ENCODE peak calls at places on chromosomes 1 and 21, in four cellular contexts. D is WTC11, F is H1, N is K562. B is an unnamed sample.

GRCh38 chr21:31893841-31894240 is 21.0 kb downstream of the HUNK start:
- DNase-seq in D (no peak), F (no peak), N (no peak), B (no peak)

GRCh38 chr1:192639607-192640368 is 3.8 kb downstream of the RGS13 start:
- DNase-seq in D (no peak), F (no peak), N (no peak), B (no peak)

GRCh38 chr1:159959451-159959850 is 5.4 kb upstream of the SLAMF9 start:
- DNase-seq in D (no peak), F (no peak), N (no peak), B (no peak)

GRCh38 chr1:159923203-159924024 is 1.9 kb downstream of the TAGLN2 start:
- DNase-seq in D (peak), F (peak), N (peak), B (no peak)

GRCh38 chr1:197911172-197911856 is 5.9 kb upstream of the LHX9 start:
- DNase-seq in D (peak), F (no peak), N (no peak), B (peak)

GRCh38 chr1:69765941-69766340 is 198.2 kb downstream of the LRRC7 start:
- DNase-seq in D (no peak), F (no peak), N (no peak), B (no peak)

GRCh38 chr21:15445327-15445726 is 284.5 kb upstream of the USP25 start:
- DNase-seq in D (peak), F (peak), N (no peak), B (no peak)

GRCh38 chr1:109980324-109981127 is 4.0 kb upstream of the AHCYL1 start:
- DNase-seq in D (peak), F (no peak), N (no peak), B (peak)

GRCh38 chr1:56758135-56758534 is 61.1 kb downstream of the FYB2 start:
- DNase-seq in D (peak), F (peak), N (no peak), B (peak)

GRCh38 chr21:38806153-38806941 is 618 bp downstream of the ETS2 start:
- DNase-seq in D (peak), F (no peak), N (peak), B (peak)

DNA sequence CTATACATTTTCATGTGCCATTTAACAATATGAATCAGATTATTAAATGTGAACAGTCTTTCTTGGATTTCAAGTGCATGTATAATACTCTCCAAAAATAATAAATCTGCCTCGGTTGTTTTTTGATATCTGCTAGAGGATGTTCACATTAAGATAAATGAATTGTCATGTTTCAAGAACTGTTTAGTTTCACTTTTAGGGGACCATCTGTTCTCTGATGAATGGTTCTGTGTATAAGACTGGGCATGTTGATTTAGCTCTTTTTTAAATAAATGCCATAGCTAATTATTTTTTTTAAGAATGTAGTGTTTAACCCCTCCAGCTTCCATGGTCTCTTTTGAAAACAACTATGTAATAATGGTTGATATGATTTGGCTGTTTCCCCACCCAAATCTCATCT is 1245.1 kb upstream of the ADGRL4 start:
- DNase-seq in D (no peak), F (no peak), N (no peak), B (no peak)
- TF ChIP-seq TEAD4 in D (no peak), F (no peak), N (no peak), B (no peak)

GRCh38 chr1:9374748-9375345 is 82.2 kb downstream of the SPSB1 start:
- DNase-seq in D (no peak), F (no peak), N (no peak), B (no peak)
- TF ChIP-seq TEAD4 in D (no peak), F (no peak), N (no peak), B (no peak)

GRCh38 chr1:27555700-27556424 is 48.1 kb downstream of the AHDC1 start:
- DNase-seq in D (no peak), F (no peak), N (peak), B (no peak)

GRCh38 chr1:27557596-27558340 is 46.2 kb downstream of the AHDC1 start:
- DNase-seq in D (peak), F (no peak), N (no peak), B (no peak)

GRCh38 chr1:27554777-27555699 is 48.9 kb downstream of the AHDC1 start:
- DNase-seq in D (no peak), F (no peak), N (no peak), B (no peak)

GRCh38 chr1:27556435-27556780 is 47.5 kb downstream of the AHDC1 start:
- DNase-seq in D (no peak), F (no peak), N (no peak), B (no peak)

GRCh38 chr1:27556781-27557595 is 47.0 kb downstream of the AHDC1 start:
- DNase-seq in D (peak), F (peak), N (peak), B (peak)
- TF ChIP-seq TEAD4 in D (no peak), F (no peak), N (no peak), B (no peak)

DNA sequence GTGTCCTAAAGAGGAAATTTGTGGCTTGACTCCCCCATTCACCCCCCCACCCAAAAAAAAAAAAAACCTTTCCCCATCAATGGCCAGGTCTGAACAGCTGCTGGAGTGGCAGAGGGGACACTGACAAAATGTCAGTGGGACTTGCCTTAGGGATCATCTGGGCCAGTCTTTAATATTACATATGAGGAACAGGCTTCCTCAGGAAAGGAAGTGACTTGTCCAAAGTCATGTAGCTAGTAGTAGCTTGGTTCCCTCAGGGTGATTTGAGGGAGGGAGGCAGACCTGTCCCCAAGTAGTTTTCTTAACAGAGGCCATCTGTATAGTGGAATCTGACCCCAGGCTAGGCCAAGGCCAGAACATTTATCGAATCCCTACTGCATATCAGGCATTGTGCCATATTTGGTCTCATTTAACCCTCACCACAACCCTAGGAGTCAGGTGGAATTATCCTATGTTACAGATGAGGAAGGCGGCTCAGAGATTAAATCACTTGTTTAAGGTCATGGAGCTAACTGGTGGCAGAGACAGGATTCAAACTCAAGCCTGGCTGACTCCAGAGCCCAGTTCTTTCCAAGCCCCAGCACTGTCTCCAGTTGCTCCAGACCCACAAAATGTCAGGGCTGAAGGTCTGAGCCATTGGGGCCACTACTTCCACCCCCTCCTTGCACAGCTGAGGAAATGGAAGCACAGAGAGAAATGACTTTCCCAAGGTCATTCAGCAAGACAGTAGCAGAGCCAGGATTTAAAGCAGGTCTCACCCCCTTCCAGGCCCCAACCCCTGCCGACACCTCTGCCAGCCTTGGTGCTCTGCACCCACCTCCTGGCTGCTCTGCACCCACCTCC is 10.4 kb downstream of the ZBTB7B start:
- DNase-seq in D (no peak), F (no peak), N (no peak), B (no peak)
- TF ChIP-seq TEAD4 in D (no peak), F (no peak), N (no peak), B (no peak)

DNA sequence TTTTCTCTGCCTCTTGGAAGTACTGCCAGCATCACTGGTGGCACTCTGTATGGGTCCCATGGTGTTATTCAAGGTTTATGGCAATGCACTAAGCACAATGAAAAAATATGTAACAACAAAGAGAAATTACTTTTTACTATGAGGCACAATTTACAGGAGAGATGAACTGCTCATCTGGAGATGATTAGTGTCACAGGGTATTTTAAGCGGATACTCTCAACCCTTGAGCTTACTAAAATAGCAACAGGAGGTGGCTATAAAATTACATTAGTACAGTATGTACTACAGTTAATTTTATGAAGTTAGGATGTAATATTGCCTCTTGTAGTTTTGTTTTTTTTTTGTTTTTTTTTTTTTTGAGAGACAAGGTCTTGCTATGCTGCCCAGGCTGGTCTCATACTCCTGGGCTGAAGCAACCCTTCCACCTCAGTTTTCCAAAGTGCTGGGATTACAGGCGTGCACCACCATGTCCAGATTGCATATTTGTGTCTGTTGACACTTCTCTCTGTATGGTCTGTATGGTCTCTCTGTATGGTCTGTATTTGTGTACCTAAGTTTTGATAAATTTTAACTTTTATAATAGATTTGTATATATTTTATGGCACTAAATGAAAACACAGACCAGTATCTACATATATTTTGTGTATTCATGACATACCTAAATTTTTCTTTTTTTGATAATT is 175.6 kb upstream of the HP1BP3 start:
- DNase-seq in D (no peak), F (no peak), N (no peak), B (no peak)
- TF ChIP-seq TEAD4 in D (no peak), F (no peak), N (no peak), B (no peak)

DNA sequence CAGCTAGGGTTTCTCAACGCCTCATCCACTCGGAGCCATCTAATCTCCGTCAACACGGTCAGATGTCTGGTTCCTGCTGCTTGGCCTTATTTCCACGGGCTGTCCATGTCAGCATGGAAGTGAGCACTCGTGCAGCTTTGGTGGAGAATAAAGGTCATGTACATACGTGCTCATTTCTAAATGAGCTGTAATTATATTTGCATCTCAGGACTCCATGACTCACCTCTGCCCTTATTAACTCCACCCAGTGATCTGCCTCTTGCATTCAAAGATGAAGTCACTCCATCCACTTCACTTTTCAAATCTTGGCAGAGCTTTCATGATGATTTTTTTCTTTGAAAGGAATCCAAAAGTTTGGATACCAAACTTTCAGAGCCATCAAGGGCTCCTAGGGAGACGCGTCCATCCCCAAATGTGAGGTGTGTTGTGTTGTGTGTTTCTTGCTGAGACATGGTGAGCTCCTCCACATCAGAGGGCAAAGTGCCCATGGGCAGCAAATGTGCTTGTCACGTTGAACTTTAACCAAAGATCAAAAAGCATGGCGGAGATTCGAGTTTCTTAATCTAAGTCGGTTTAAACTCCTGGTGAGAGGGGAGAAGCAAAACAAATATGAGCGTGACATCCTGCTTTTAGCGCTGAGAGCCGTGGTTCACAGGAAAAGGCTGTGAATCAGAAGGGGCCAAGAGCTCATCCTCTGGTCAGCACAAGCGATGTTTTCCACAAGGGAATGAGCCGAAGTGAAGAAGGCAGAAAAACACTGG is 68.6 kb upstream of the ERRFI1 start:
- DNase-seq in D (no peak), F (no peak), N (no peak), B (no peak)
- TF ChIP-seq TEAD4 in D (no peak), F (no peak), N (no peak), B (no peak)

GRCh38 chr1:50422946-50423669 is at the start of gene DMRTA2:
- DNase-seq in D (peak), F (no peak), N (no peak), B (peak)
- TF ChIP-seq TEAD4 in D (no peak), F (no peak), N (no peak), B (no peak)

B was measured in SK-N-SH.